ENCODE peak calls at places on chromosomes 11 and 22, in eight cellular contexts. O, Y, N, J, W, I, Z and L are unnamed samples.

GRCh38 chr22:44392446-44392921 is 79.7 kb upstream of the SHISAL1 start:
- DNase-seq in O (no peak), Y (no peak), N (no peak), J (peak; percentile 40), W (peak; percentile 46), I (no peak), Z (no peak), L (no peak)

GRCh38 chr11:128305588-128305987 is 281.8 kb downstream of the ETS1 start:
- DNase-seq in O (no peak), Y (no peak), N (no peak), J (no peak), W (no peak), I (no peak), Z (no peak), L (no peak)

GRCh38 chr22:44369241-44369652 is 56.5 kb upstream of the SHISAL1 start:
- DNase-seq in O (peak; percentile 52), Y (no peak), N (no peak), J (no peak), W (peak; percentile 49), I (no peak), Z (no peak), L (no peak)

GRCh38 chr22:44085743-44086741 is 61.9 kb downstream of the PARVB start:
- DNase-seq in O (peak; percentile 66), Y (peak; percentile 39), N (peak; percentile 15), J (peak; percentile 64), W (peak; percentile 90), I (peak; percentile 72), Z (peak; percentile 54), L (no peak)

GRCh38 chr22:22103078-22103593 is 120.5 kb upstream of the TOP3B start:
- DNase-seq in O (peak; percentile 24), Y (no peak), N (no peak), J (no peak), W (no peak), I (peak; percentile 14), Z (no peak), L (no peak)

GRCh38 chr22:41925783-41926460 is 684 bp downstream of the TNFRSF13C start:
- DNase-seq in O (peak; percentile 87), Y (no peak), N (no peak), J (peak; percentile 15), W (no peak), I (peak; percentile 32), Z (no peak), L (peak; percentile 51)

GRCh38 chr22:47030143-47030641 is 267.7 kb downstream of the TBC1D22A start:
- DNase-seq in O (peak; percentile 56), Y (no peak), N (no peak), J (peak; percentile 24), W (peak; percentile 76), I (peak; percentile 30), Z (no peak), L (peak; percentile 16)

GRCh38 chr11:23995891-23996290 is 501.0 kb upstream of the LUZP2 start:
- DNase-seq in O (no peak), Y (no peak), N (no peak), J (peak; percentile 80), W (no peak), I (peak; percentile 24), Z (no peak), L (no peak)

GRCh38 chr11:123526918-123527317 is 96.8 kb downstream of the GRAMD1B start:
- DNase-seq in O (no peak), Y (no peak), N (no peak), J (no peak), W (no peak), I (no peak), Z (no peak), L (no peak)

GRCh38 chr11:30919389-30920172 is 333.4 kb upstream of the MPPED2 start:
- DNase-seq in O (no peak), Y (no peak), N (no peak), J (peak; percentile 50), W (no peak), I (peak; percentile 35), Z (no peak), L (no peak)

GRCh38 chr11:65435330-65435931 is 12.8 kb downstream of the NEAT1 start:
- DNase-seq in O (no peak), Y (no peak), N (no peak), J (no peak), W (peak; percentile 68), I (no peak), Z (no peak), L (no peak)

GRCh38 chr11:67996622-67997459 is 7.1 kb downstream of the UNC93B1 start:
- DNase-seq in O (peak; percentile 86), Y (peak; percentile 27), N (no peak), J (peak; percentile 31), W (no peak), I (peak; percentile 36), Z (no peak), L (no peak)

GRCh38 chr22:35450824-35451541 is 51.0 kb downstream of the MCM5 start:
- DNase-seq in O (no peak), Y (no peak), N (no peak), J (no peak), W (no peak), I (no peak), Z (no peak), L (no peak)

GRCh38 chr11:65506770-65507485 is 8.1 kb downstream of the MALAT1 start:
- DNase-seq in O (peak; percentile 79), Y (peak; percentile 84), N (peak; percentile 83), J (no peak), W (peak; percentile 85), I (peak; percentile 96), Z (no peak), L (peak; percentile 57)

GRCh38 chr11:117966908-117967307 is 19.3 kb upstream of the IL10RA start:
- DNase-seq in O (no peak), Y (no peak), N (no peak), J (no peak), W (no peak), I (no peak), Z (no peak), L (no peak)

GRCh38 chr11:3380706-3381570 is 2.0 kb upstream of the ZNF195 start:
- DNase-seq in O (peak; percentile 71), Y (peak; percentile 54), N (no peak), J (no peak), W (no peak), I (peak; percentile 52), Z (no peak), L (no peak)

GRCh38 chr11:3370268-3370870 is 8.6 kb downstream of the ZNF195 start:
- DNase-seq in O (no peak), Y (no peak), N (no peak), J (no peak), W (no peak), I (no peak), Z (peak; percentile 19), L (no peak)

GRCh38 chr11:3378426-3379423 is at the start of gene ZNF195:
- DNase-seq in O (peak; percentile 99), Y (peak; percentile 93), N (peak; percentile 90), J (peak; percentile 92), W (peak; percentile 99), I (peak; percentile 94), Z (peak; percentile 79), L (peak; percentile 99)

GRCh38 chr11:3375552-3375951 is 3.4 kb downstream of the ZNF195 start:
- DNase-seq in O (no peak), Y (peak; percentile 28), N (no peak), J (peak; percentile 41), W (no peak), I (peak; percentile 62), Z (no peak), L (no peak)
- H3K4me3 ChIP-seq in O (no peak overlapping the region), Y (no peak overlapping the region), N (no peak overlapping the region), J (no peak overlapping the region), W (no peak overlapping the region), I (no peak overlapping the region), Z (peak overlapping the region; percentile 60), L (no peak overlapping the region)

DNA sequence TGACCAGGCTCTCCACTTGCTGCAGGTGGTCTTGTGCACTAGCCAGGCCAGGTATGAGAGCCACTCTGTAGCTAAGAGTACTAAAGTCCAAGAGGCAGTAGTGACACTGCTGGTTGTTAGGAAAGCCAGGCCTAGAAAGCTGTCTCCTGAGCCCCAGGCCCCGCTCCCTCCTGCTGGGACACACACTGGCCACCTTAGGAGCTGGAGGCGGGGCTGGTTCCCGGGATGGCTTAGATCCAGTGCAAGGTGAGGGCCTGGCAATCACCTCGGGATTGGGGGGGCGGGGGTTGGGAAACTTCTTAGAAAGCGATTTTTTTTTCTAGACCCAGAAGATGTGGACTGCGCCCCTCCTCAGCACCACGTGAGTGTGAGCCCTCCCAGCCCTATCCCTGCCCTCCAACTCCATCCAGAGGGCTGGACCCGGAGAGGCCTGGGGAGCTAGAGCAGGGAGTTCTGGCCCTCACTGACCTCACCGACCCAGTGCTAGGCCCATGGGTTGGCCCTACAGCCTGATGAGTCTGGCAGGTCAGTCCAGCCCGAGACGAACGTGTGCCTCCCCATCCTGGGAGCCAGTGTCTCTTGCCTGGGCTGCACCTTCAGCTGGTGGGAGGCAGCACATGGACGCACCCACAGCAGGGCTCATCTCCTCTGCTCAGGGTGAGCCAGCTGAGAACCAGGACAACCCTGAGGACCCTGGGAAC is 18.1 kb downstream of the SLC37A2 start:
- DNase-seq in O (no peak), Y (no peak), N (no peak), J (no peak), W (peak; percentile 57), I (no peak), Z (no peak), L (no peak)
- H3K4me3 ChIP-seq in O (no peak overlapping the region), Y (no peak overlapping the region), N (no peak overlapping the region), J (no peak overlapping the region), W (no peak overlapping the region), I (no peak overlapping the region), Z (no peak overlapping the region), L (no peak overlapping the region)

DNA sequence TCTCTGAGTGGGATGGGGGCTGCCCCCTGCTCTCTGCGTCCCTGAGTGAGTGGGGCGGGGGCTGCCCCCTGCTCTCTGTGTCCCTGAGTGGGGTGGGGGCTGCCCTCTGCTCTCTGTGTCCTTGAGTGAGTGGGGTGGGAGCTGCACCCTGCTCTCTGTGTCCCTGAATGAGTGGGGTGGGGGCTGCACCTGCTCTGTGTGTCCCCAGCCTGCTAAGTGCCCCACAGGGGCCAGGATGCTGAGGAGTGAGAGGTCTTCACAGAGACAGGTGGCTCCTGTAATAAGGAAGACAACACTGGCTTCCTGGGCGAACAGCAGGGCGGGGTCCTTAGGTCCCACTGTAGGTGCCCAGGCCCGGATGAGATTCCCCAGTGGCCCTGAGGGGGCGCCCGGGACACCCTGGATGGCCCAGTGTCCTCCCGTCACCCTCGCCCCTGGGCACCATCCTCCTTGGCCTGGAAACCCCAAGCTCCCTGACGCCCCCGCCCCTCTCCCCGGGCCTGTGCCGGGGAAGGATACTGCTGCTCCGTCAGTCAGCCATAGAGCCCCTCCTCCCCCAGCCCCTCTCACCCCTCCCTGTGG is 3.8 kb upstream of the CCDC188 start:
- DNase-seq in O (no peak), Y (no peak), N (no peak), J (no peak), W (no peak), I (no peak), Z (no peak), L (no peak)
- H3K4me3 ChIP-seq in O (no peak overlapping the region), Y (peak overlapping the region; percentile 34), N (peak overlapping the region; percentile 20), J (no peak overlapping the region), W (no peak overlapping the region), I (peak overlapping the region; percentile 34), Z (no peak overlapping the region), L (no peak overlapping the region)

DNA sequence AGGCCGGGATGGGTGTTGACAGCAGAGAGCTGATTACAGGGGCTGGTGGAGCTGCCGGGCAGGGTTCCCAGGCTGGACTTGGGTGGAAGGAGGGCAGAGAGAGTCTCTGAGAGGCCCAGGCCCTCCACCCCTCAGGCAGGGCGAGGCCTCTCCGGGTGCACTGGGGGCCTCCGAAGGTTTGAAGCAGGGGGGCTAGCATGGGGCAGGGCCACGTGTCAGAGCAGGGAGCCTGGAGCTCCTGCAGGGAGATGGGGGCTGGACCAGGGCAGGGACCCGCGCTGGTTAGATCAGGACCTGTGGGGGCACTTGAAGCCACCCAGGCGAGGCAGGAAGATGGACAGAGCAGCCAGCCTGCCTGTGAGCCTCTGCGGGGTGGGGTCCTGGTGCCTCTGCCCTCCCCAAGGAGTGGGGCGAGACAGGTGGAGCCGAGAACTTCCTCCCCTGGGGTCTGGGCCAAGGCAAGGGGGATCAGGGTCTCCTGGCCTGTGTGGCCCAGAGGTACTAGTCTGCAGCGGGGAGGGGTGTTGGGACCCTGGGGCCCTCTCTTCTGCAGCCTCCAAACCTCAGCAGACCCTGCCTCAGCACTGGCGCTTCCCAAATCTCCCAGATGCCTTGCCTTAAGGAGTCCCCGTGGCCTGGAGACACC is 911 bp downstream of the PANX2 start:
- DNase-seq in O (no peak), Y (no peak), N (no peak), J (no peak), W (no peak), I (no peak), Z (no peak), L (no peak)
- H3K4me3 ChIP-seq in O (peak overlapping the region; percentile 56), Y (peak overlapping the region; percentile 48), N (no peak overlapping the region), J (no peak overlapping the region), W (no peak overlapping the region), I (peak overlapping the region; percentile 59), Z (no peak overlapping the region), L (no peak overlapping the region)